ENCODE peak calls at places on chromosome 22, in six cellular contexts. One of them, this sample, is unnamed.

GRCh38 chr22:32696089-32696488 is 105.4 kb upstream of the TIMP3 start:
- DNase-seq in thoracic aorta: no peak
- DNase-seq in GM12865: no peak
- DNase-seq in GM12878: no peak
- DNase-seq in fibroblast of mammary gland: peak; percentile 20
- DNase-seq in fibroblast of lung: no peak
- DNase-seq in this sample: no peak

GRCh38 chr22:41417622-41418390 is 28.8 kb downstream of the TOB2 start:
- DNase-seq in thoracic aorta: peak; percentile 85
- DNase-seq in GM12865: no peak
- DNase-seq in GM12878: no peak
- DNase-seq in fibroblast of mammary gland: no peak
- DNase-seq in fibroblast of lung: peak; percentile 11
- DNase-seq in this sample: no peak

GRCh38 chr22:19066531-19067271 is 55.5 kb downstream of the DGCR2 start:
- DNase-seq in thoracic aorta: no peak
- DNase-seq in GM12865: no peak
- DNase-seq in GM12878: no peak
- DNase-seq in fibroblast of mammary gland: peak; percentile 75
- DNase-seq in fibroblast of lung: peak; percentile 76
- DNase-seq in this sample: no peak

GRCh38 chr22:41885116-41885515 is 29.8 kb downstream of the SHISA8 start:
- DNase-seq in thoracic aorta: no peak
- DNase-seq in GM12865: no peak
- DNase-seq in GM12878: no peak
- DNase-seq in fibroblast of mammary gland: no peak
- DNase-seq in fibroblast of lung: no peak
- DNase-seq in this sample: no peak

GRCh38 chr22:33404723-33405122 is 346.5 kb upstream of the SYN3 start:
- DNase-seq in thoracic aorta: no peak
- DNase-seq in GM12865: no peak
- DNase-seq in GM12878: no peak
- DNase-seq in fibroblast of mammary gland: no peak
- DNase-seq in fibroblast of lung: no peak
- DNase-seq in this sample: no peak

GRCh38 chr22:19566599-19567382 is 42.6 kb upstream of the CLDN5 start:
- DNase-seq in thoracic aorta: no peak
- DNase-seq in GM12865: no peak
- DNase-seq in GM12878: no peak
- DNase-seq in fibroblast of mammary gland: no peak
- DNase-seq in fibroblast of lung: no peak
- DNase-seq in this sample: no peak

GRCh38 chr22:30327864-30328345 is 1.2 kb upstream of the TBC1D10A start:
- DNase-seq in thoracic aorta: no peak
- DNase-seq in GM12865: no peak
- DNase-seq in GM12878: no peak
- DNase-seq in fibroblast of mammary gland: no peak
- DNase-seq in fibroblast of lung: no peak
- DNase-seq in this sample: no peak

GRCh38 chr22:45319319-45319675 is 9.6 kb downstream of the FAM118A start:
- DNase-seq in thoracic aorta: no peak
- DNase-seq in GM12865: no peak
- DNase-seq in GM12878: no peak
- DNase-seq in fibroblast of mammary gland: peak; percentile 62
- DNase-seq in fibroblast of lung: peak; percentile 54
- DNase-seq in this sample: no peak

GRCh38 chr22:41589260-41589600 is 410 bp downstream of the PMM1 start:
- DNase-seq in thoracic aorta: no peak
- DNase-seq in GM12865: peak; percentile 41
- DNase-seq in GM12878: no peak
- DNase-seq in fibroblast of mammary gland: no peak
- DNase-seq in fibroblast of lung: peak; percentile 30
- DNase-seq in this sample: peak; percentile 43

GRCh38 chr22:45686004-45686403 is 14.4 kb downstream of the ATXN10 start:
- DNase-seq in thoracic aorta: no peak
- DNase-seq in GM12865: no peak
- DNase-seq in GM12878: no peak
- DNase-seq in fibroblast of mammary gland: peak; percentile 49
- DNase-seq in fibroblast of lung: peak; percentile 73
- DNase-seq in this sample: no peak

GRCh38 chr22:33210129-33210784 is 152.1 kb upstream of the SYN3 start:
- DNase-seq in thoracic aorta: no peak
- DNase-seq in GM12865: peak; percentile 74
- DNase-seq in GM12878: no peak
- DNase-seq in fibroblast of mammary gland: peak; percentile 49
- DNase-seq in fibroblast of lung: peak; percentile 5
- DNase-seq in this sample: peak; percentile 85

GRCh38 chr22:49363526-49364230 is 464.0 kb downstream of the BRD1 start:
- DNase-seq in thoracic aorta: no peak
- DNase-seq in GM12865: no peak
- DNase-seq in GM12878: no peak
- DNase-seq in fibroblast of mammary gland: no peak
- DNase-seq in fibroblast of lung: no peak
- DNase-seq in this sample: no peak

GRCh38 chr22:31676700-31677099 is 14.7 kb upstream of the PISD start:
- DNase-seq in thoracic aorta: peak; percentile 91
- DNase-seq in GM12865: peak; percentile 91
- DNase-seq in GM12878: peak; percentile 66
- DNase-seq in fibroblast of mammary gland: peak; percentile 93
- DNase-seq in fibroblast of lung: peak; percentile 93
- DNase-seq in this sample: peak; percentile 92

GRCh38 chr22:22548910-22549309 is 10.2 kb downstream of the PRAME start:
- DNase-seq in thoracic aorta: no peak
- DNase-seq in GM12865: no peak
- DNase-seq in GM12878: no peak
- DNase-seq in fibroblast of mammary gland: no peak
- DNase-seq in fibroblast of lung: no peak
- DNase-seq in this sample: no peak

GRCh38 chr22:45008853-45009751 is 703 bp downstream of the PHF21B start:
- DNase-seq in thoracic aorta: no peak
- DNase-seq in GM12865: no peak
- DNase-seq in GM12878: no peak
- DNase-seq in fibroblast of mammary gland: peak; percentile 5
- DNase-seq in fibroblast of lung: no peak
- DNase-seq in this sample: no peak

GRCh38 chr22:20083157-20083890 is 3.3 kb downstream of the DGCR8 start:
- DNase-seq in thoracic aorta: no peak
- DNase-seq in GM12865: no peak
- DNase-seq in GM12878: no peak
- DNase-seq in fibroblast of mammary gland: no peak
- DNase-seq in fibroblast of lung: no peak
- DNase-seq in this sample: no peak

GRCh38 chr22:19942886-19943664 is 1.5 kb upstream of the TXNRD2 start:
- DNase-seq in thoracic aorta: no peak
- DNase-seq in GM12865: no peak
- DNase-seq in GM12878: no peak
- DNase-seq in fibroblast of mammary gland: peak; percentile 90
- DNase-seq in fibroblast of lung: peak; percentile 92
- DNase-seq in this sample: no peak

GRCh38 chr22:44522526-44523170 is 24.6 kb upstream of the RTL6 start:
- DNase-seq in thoracic aorta: no peak
- DNase-seq in GM12865: no peak
- DNase-seq in GM12878: no peak
- DNase-seq in fibroblast of mammary gland: no peak
- DNase-seq in fibroblast of lung: no peak
- DNase-seq in this sample: no peak

GRCh38 chr22:46583571-46583970 is 36.6 kb upstream of the GRAMD4 start:
- DNase-seq in thoracic aorta: no peak
- DNase-seq in GM12865: no peak
- DNase-seq in GM12878: no peak
- DNase-seq in fibroblast of mammary gland: no peak
- DNase-seq in fibroblast of lung: no peak
- DNase-seq in this sample: no peak

GRCh38 chr22:32281092-32281491 is 25.9 kb upstream of the SLC5A4 start:
- DNase-seq in thoracic aorta: no peak
- DNase-seq in GM12865: no peak
- DNase-seq in GM12878: no peak
- DNase-seq in fibroblast of mammary gland: peak; percentile 59
- DNase-seq in fibroblast of lung: peak; percentile 70
- DNase-seq in this sample: no peak

GRCh38 chr22:46042786-46043185 is 65.8 kb upstream of the WNT7B start:
- DNase-seq in thoracic aorta: no peak
- DNase-seq in GM12865: no peak
- DNase-seq in GM12878: no peak
- DNase-seq in fibroblast of mammary gland: peak; percentile 34
- DNase-seq in fibroblast of lung: peak; percentile 33
- DNase-seq in this sample: no peak

GRCh38 chr22:40739723-40740122 is 60.4 kb downstream of the MCHR1 start:
- DNase-seq in thoracic aorta: no peak
- DNase-seq in GM12865: no peak
- DNase-seq in GM12878: no peak
- DNase-seq in fibroblast of mammary gland: peak; percentile 9
- DNase-seq in fibroblast of lung: no peak
- DNase-seq in this sample: no peak

GRCh38 chr22:49295851-49296560 is 531.7 kb downstream of the BRD1 start:
- DNase-seq in thoracic aorta: no peak
- DNase-seq in GM12865: no peak
- DNase-seq in GM12878: no peak
- DNase-seq in fibroblast of mammary gland: no peak
- DNase-seq in fibroblast of lung: no peak
- DNase-seq in this sample: no peak

GRCh38 chr22:46686221-46686872 is 51.7 kb downstream of the CERK start:
- DNase-seq in thoracic aorta: no peak
- DNase-seq in GM12865: no peak
- DNase-seq in GM12878: no peak
- DNase-seq in fibroblast of mammary gland: no peak
- DNase-seq in fibroblast of lung: no peak
- DNase-seq in this sample: no peak

GRCh38 chr22:48084041-48084748 is 1321.7 kb downstream of the TBC1D22A start:
- DNase-seq in thoracic aorta: no peak
- DNase-seq in GM12865: peak; percentile 74
- DNase-seq in GM12878: peak; percentile 53
- DNase-seq in fibroblast of mammary gland: no peak
- DNase-seq in fibroblast of lung: no peak
- DNase-seq in this sample: peak; percentile 62

GRCh38 chr22:17486313-17486712 is 77.0 kb upstream of the SLC25A18 start:
- DNase-seq in thoracic aorta: no peak
- DNase-seq in GM12865: no peak
- DNase-seq in GM12878: no peak
- DNase-seq in fibroblast of mammary gland: no peak
- DNase-seq in fibroblast of lung: no peak
- DNase-seq in this sample: no peak

GRCh38 chr22:22124374-22124773 is 120.2 kb upstream of the VPREB1 start:
- DNase-seq in thoracic aorta: no peak
- DNase-seq in GM12865: no peak
- DNase-seq in GM12878: no peak
- DNase-seq in fibroblast of mammary gland: no peak
- DNase-seq in fibroblast of lung: no peak
- DNase-seq in this sample: no peak

GRCh38 chr22:25382762-25383161 is 163.3 kb downstream of the CRYBB2 start:
- DNase-seq in thoracic aorta: no peak
- DNase-seq in GM12865: no peak
- DNase-seq in GM12878: no peak
- DNase-seq in fibroblast of mammary gland: no peak
- DNase-seq in fibroblast of lung: no peak
- DNase-seq in this sample: no peak
- TF ChIP-seq CTCF in thoracic aorta: no peak
- TF ChIP-seq CTCF in GM12865: peak; percentile 17
- TF ChIP-seq CTCF in GM12878: peak; percentile 31
- TF ChIP-seq CTCF in fibroblast of mammary gland: peak; percentile 5
- TF ChIP-seq CTCF in fibroblast of lung: peak; percentile 12
- TF ChIP-seq CTCF in this sample: no peak

GRCh38 chr22:43476751-43477150 is 64.9 kb downstream of the MPPED1 start:
- DNase-seq in thoracic aorta: no peak
- DNase-seq in GM12865: no peak
- DNase-seq in GM12878: no peak
- DNase-seq in fibroblast of mammary gland: no peak
- DNase-seq in fibroblast of lung: no peak
- DNase-seq in this sample: no peak

GRCh38 chr22:43477151-43477725 is 65.4 kb downstream of the MPPED1 start:
- DNase-seq in thoracic aorta: no peak
- DNase-seq in GM12865: no peak
- DNase-seq in GM12878: no peak
- DNase-seq in fibroblast of mammary gland: no peak
- DNase-seq in fibroblast of lung: no peak
- DNase-seq in this sample: no peak

GRCh38 chr22:43475549-43476076 is 63.8 kb downstream of the MPPED1 start:
- DNase-seq in thoracic aorta: no peak
- DNase-seq in GM12865: no peak
- DNase-seq in GM12878: no peak
- DNase-seq in fibroblast of mammary gland: no peak
- DNase-seq in fibroblast of lung: no peak
- DNase-seq in this sample: no peak

GRCh38 chr22:43477966-43478365 is 66.2 kb downstream of the MPPED1 start:
- DNase-seq in thoracic aorta: no peak
- DNase-seq in GM12865: no peak
- DNase-seq in GM12878: no peak
- DNase-seq in fibroblast of mammary gland: no peak
- DNase-seq in fibroblast of lung: no peak
- DNase-seq in this sample: no peak

GRCh38 chr22:43476341-43476740 is 64.5 kb downstream of the MPPED1 start:
- DNase-seq in thoracic aorta: no peak
- DNase-seq in GM12865: peak; percentile 10
- DNase-seq in GM12878: no peak
- DNase-seq in fibroblast of mammary gland: no peak
- DNase-seq in fibroblast of lung: no peak
- DNase-seq in this sample: no peak
- TF ChIP-seq CTCF in thoracic aorta: no peak
- TF ChIP-seq CTCF in GM12865: no peak
- TF ChIP-seq CTCF in GM12878: peak; percentile 8
- TF ChIP-seq CTCF in fibroblast of mammary gland: no peak
- TF ChIP-seq CTCF in fibroblast of lung: no peak
- TF ChIP-seq CTCF in this sample: no peak

GRCh38 chr22:36198936-36199616 is 2.5 kb downstream of the APOL4 start:
- DNase-seq in thoracic aorta: no peak
- DNase-seq in GM12865: no peak
- DNase-seq in GM12878: no peak
- DNase-seq in fibroblast of mammary gland: no peak
- DNase-seq in fibroblast of lung: no peak
- DNase-seq in this sample: no peak
- TF ChIP-seq CTCF in thoracic aorta: no peak
- TF ChIP-seq CTCF in GM12865: no peak
- TF ChIP-seq CTCF in GM12878: no peak
- TF ChIP-seq CTCF in fibroblast of mammary gland: no peak
- TF ChIP-seq CTCF in fibroblast of lung: no peak
- TF ChIP-seq CTCF in this sample: no peak

GRCh38 chr22:50487290-50488005 is 789 bp downstream of the MIOX start:
- DNase-seq in thoracic aorta: no peak
- DNase-seq in GM12865: no peak
- DNase-seq in GM12878: no peak
- DNase-seq in fibroblast of mammary gland: no peak
- DNase-seq in fibroblast of lung: no peak
- DNase-seq in this sample: no peak

GRCh38 chr22:50490531-50491308 is 4.1 kb downstream of the MIOX start:
- DNase-seq in thoracic aorta: no peak
- DNase-seq in GM12865: no peak
- DNase-seq in GM12878: no peak
- DNase-seq in fibroblast of mammary gland: no peak
- DNase-seq in fibroblast of lung: no peak
- DNase-seq in this sample: no peak

GRCh38 chr22:50488006-50488677 is 1.5 kb downstream of the MIOX start:
- DNase-seq in thoracic aorta: no peak
- DNase-seq in GM12865: no peak
- DNase-seq in GM12878: no peak
- DNase-seq in fibroblast of mammary gland: no peak
- DNase-seq in fibroblast of lung: no peak
- DNase-seq in this sample: no peak

GRCh38 chr22:50488886-50489285 is 2.2 kb downstream of the MIOX start:
- DNase-seq in thoracic aorta: no peak
- DNase-seq in GM12865: no peak
- DNase-seq in GM12878: no peak
- DNase-seq in fibroblast of mammary gland: no peak
- DNase-seq in fibroblast of lung: no peak
- DNase-seq in this sample: no peak

GRCh38 chr22:50489363-50490243 is 2.9 kb downstream of the MIOX start:
- DNase-seq in thoracic aorta: no peak
- DNase-seq in GM12865: no peak
- DNase-seq in GM12878: no peak
- DNase-seq in fibroblast of mammary gland: no peak
- DNase-seq in fibroblast of lung: no peak
- DNase-seq in this sample: no peak
- TF ChIP-seq CTCF in thoracic aorta: no peak
- TF ChIP-seq CTCF in GM12865: no peak
- TF ChIP-seq CTCF in GM12878: no peak
- TF ChIP-seq CTCF in fibroblast of mammary gland: no peak
- TF ChIP-seq CTCF in fibroblast of lung: no peak
- TF ChIP-seq CTCF in this sample: no peak